ENCODE peak calls at places on chromosomes 4 and X, in nine cellular contexts. E is OCI-LY7, S is GM23248, M is hepatocyte, D is neural progenitor cell, C is PC-3, W is SK-N-SH, G is HCT116, P is GM23338. Z is an unnamed sample.

GRCh38 chr4:74610491-74610890 is 165.6 kb downstream of the AREG start:
- DNase-seq in D (no peak), G (no peak), E (no peak), S (no peak), W (no peak), C (no peak), P (no peak), M (no peak), Z (no peak)

GRCh38 chr4:69467797-69468196 is 27.9 kb downstream of the UGT2B4 start:
- DNase-seq in G (no peak), D (no peak), M (no peak), C (no peak), S (no peak), E (no peak), P (peak; percentile 59), W (no peak), Z (no peak)

GRCh38 chr4:58679051-58679450 is 1568.9 kb upstream of the IGFBP7 start:
- DNase-seq in P (no peak), G (no peak), W (no peak), E (no peak), D (no peak), S (no peak), M (no peak), C (no peak), Z (no peak)

GRCh38 chr4:26858035-26858918 is 2.4 kb upstream of the STIM2 start:
- DNase-seq in W (peak; percentile 10), M (no peak), C (no peak), S (no peak), P (no peak), G (no peak), E (peak; percentile 50), D (no peak), Z (no peak)

GRCh38 chrX:43526878-43527277 is 129.2 kb upstream of the MAOA start:
- DNase-seq in W (no peak), G (no peak), S (no peak), M (no peak), E (no peak), D (no peak), C (no peak), P (no peak), Z (no peak)

GRCh38 chrX:129403974-129404669 is 119.2 kb downstream of the SMARCA1 start:
- DNase-seq in M (no peak), S (no peak), P (no peak), D (no peak), G (no peak), E (no peak), C (no peak), W (no peak), Z (no peak)

GRCh38 chr4:31370866-31371465 is 650.8 kb downstream of the PCDH7 start:
- DNase-seq in S (peak; percentile 39), C (peak; percentile 75), M (peak; percentile 60), G (peak; percentile 66), P (peak; percentile 83), D (peak; percentile 65), E (peak; percentile 61), W (peak; percentile 49), Z (peak; percentile 73)

GRCh38 chr4:92255920-92256244 is 47.9 kb upstream of the GRID2 start:
- DNase-seq in G (no peak), C (no peak), P (no peak), W (no peak), M (no peak), S (no peak), D (no peak), E (no peak), Z (no peak)

GRCh38 chr4:179843370-179843769 is 2399.8 kb upstream of the TENM3 start:
- DNase-seq in G (no peak), S (no peak), M (no peak), C (no peak), W (no peak), E (no peak), D (peak; percentile 66), P (peak; percentile 4), Z (no peak)

GRCh38 chr4:18422685-18423084 is 401.1 kb upstream of the LCORL start:
- DNase-seq in E (no peak), S (no peak), G (no peak), P (no peak), M (no peak), W (no peak), C (no peak), D (no peak), Z (no peak)

GRCh38 chrX:18964880-18965279 is 19.0 kb downstream of the PHKA2 start:
- DNase-seq in P (no peak), M (no peak), S (no peak), G (no peak), W (no peak), C (no peak), D (no peak), E (no peak), Z (no peak)

GRCh38 chrX:44871114-44871645 is 1.8 kb upstream of the KDM6A start:
- DNase-seq in D (peak; percentile 39), G (no peak), W (no peak), P (no peak), C (peak; percentile 39), M (peak; percentile 11), S (peak; percentile 59), E (no peak), Z (no peak)

GRCh38 chrX:39242187-39242586 is 440.9 kb downstream of the MID1IP1 start:
- DNase-seq in G (peak; percentile 12), D (peak; percentile 44), P (peak; percentile 51), S (peak; percentile 21), C (peak; percentile 59), M (peak; percentile 68), E (peak; percentile 17), W (peak; percentile 16), Z (peak; percentile 42)

GRCh38 chrX:66863721-66864120 is 224.8 kb upstream of the EDA2R start:
- DNase-seq in C (no peak), G (no peak), E (no peak), M (no peak), W (no peak), S (no peak), D (no peak), P (no peak), Z (no peak)

GRCh38 chrX:119887721-119888425 is 7.8 kb upstream of the AKAP14 start:
- DNase-seq in W (peak; percentile 86), E (peak; percentile 60), D (peak; percentile 83), P (peak; percentile 89), M (peak; percentile 78), G (peak; percentile 44), C (peak; percentile 81), S (peak; percentile 70), Z (no peak)

GRCh38 chr4:53962516-53963225 is 101.7 kb downstream of the CHIC2 start:
- DNase-seq in E (no peak), C (peak; percentile 30), P (no peak), S (peak; percentile 88), M (peak; percentile 36), D (peak; percentile 57), W (peak; percentile 43), G (no peak), Z (no peak)

DNA sequence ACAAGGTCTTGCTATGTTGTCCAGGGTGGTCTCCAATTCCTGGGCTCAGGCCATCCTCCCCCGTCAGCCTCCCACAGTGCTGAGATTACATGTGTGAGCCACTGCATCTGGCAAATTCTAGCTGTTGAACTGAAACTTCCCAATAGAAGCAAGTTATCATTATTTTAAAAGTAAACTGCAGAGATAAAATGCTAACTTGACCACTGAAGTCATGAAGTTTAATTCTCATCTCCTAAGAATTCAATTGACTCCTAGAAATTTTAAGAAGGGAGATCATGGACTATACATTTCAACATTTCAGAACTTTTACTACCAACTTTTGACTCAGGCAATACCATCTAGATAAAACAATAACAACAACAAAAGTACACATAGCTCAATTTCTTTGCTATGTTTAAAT is 11.7 kb upstream of the EXOSC9 start:
- DNase-seq in E (no peak), M (no peak), P (no peak), G (no peak), S (peak; percentile 41), C (no peak), W (no peak), D (no peak), Z (no peak)
- TF ChIP-seq EZH2phosphoT487 in E (no peak), M (no peak), P (no peak), G (no peak), S (no peak), C (no peak), W (no peak), D (no peak), Z (no peak)

GRCh38 chr4:48602222-48602621 is 112.2 kb downstream of the ZAR1 start:
- DNase-seq in E (no peak), D (no peak), M (no peak), P (no peak), S (peak; percentile 80), W (no peak), C (peak; percentile 82), G (no peak), Z (no peak)
- TF ChIP-seq EZH2phosphoT487 in E (no peak), D (no peak), M (no peak), P (no peak), S (no peak), W (no peak), C (no peak), G (no peak), Z (no peak)

GRCh38 chr4:83922419-83922818 is 386.5 kb downstream of the GPAT3 start:
- DNase-seq in G (no peak), P (peak; percentile 60), M (no peak), E (no peak), D (peak; percentile 8), S (no peak), W (no peak), C (no peak), Z (no peak)

GRCh38 chr4:83923341-83923740 is 387.4 kb downstream of the GPAT3 start:
- DNase-seq in E (no peak), M (no peak), W (no peak), G (no peak), C (no peak), D (no peak), S (no peak), P (no peak), Z (no peak)

GRCh38 chr4:83921124-83921523 is 385.2 kb downstream of the GPAT3 start:
- DNase-seq in G (no peak), W (no peak), S (no peak), D (no peak), C (no peak), E (no peak), M (no peak), P (no peak), Z (no peak)

DNA sequence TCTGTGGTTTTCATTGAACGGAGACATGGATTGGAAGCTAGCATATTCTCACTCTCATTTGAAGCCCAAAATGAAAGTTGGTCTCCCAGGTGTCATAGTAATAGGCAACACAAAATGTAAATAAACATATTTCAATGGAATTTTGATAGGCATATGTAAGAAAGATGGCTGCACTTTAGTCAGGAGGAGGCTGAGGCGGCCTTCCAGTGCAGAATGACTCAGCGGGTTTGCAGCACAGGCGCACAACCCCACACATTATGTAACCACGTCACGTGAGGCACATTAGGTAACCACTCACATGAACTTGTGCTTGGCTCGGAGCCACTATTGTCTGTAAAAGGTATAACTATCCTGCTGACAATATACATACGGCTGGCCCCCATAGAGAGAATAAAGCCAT is 381.7 kb downstream of the GPAT3 start:
- DNase-seq in G (no peak), E (peak; percentile 4), W (no peak), S (no peak), C (no peak), D (no peak), M (peak; percentile 4), P (peak; percentile 21), Z (no peak)
- TF ChIP-seq EZH2phosphoT487 in G (no peak), E (no peak), W (no peak), S (no peak), C (no peak), D (no peak), M (no peak), P (no peak), Z (no peak)

DNA sequence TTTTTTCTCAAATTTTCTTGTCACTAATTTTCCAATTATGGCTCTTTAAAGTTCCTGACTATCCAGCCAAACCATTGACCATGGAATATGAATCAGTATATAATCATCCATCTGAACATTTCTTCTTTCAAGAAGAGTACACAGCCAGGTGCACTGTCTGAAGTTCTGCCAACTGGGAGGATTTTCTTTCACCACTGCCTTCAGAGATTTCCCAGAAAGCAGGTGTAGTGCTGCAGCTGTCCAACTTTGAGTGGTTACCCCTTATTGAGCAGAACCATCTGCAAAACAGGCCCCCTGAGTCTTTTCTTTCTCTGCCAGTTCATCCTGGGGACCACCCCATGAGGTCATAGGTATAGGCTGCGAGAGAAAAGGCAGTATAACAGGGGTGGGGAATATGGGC is 1213.2 kb downstream of the RAPGEF2 start:
- DNase-seq in S (no peak), E (no peak), W (no peak), P (no peak), C (peak; percentile 34), G (no peak), D (no peak), M (no peak), Z (no peak)
- TF ChIP-seq EZH2phosphoT487 in S (no peak), E (no peak), W (no peak), P (no peak), C (no peak), G (no peak), D (no peak), M (no peak), Z (no peak)